ENCODE peak calls at places on chromosomes 5 and 9, in five cellular contexts. One of them, this sample, is unnamed.

GRCh38 chr9:20066120-20066519 is 277.3 kb upstream of the SLC24A2 start:
- DNase-seq in SK-N-SH: no peak
- DNase-seq in GM12878: no peak
- DNase-seq in K562: no peak
- DNase-seq in H1: no peak
- DNase-seq in this sample: no peak

GRCh38 chr9:14515564-14516198 is 177.6 kb downstream of the ZDHHC21 start:
- DNase-seq in SK-N-SH: peak; percentile 42
- DNase-seq in GM12878: no peak
- DNase-seq in K562: peak; percentile 68
- DNase-seq in H1: peak; percentile 73
- DNase-seq in this sample: no peak

GRCh38 chr5:179191506-179192184 is 131.5 kb downstream of the ZNF354C start:
- DNase-seq in SK-N-SH: peak; percentile 55
- DNase-seq in GM12878: no peak
- DNase-seq in K562: no peak
- DNase-seq in H1: no peak
- DNase-seq in this sample: no peak

GRCh38 chr9:27865031-27865438 is 291.8 kb upstream of the C9orf72 start:
- DNase-seq in SK-N-SH: no peak
- DNase-seq in GM12878: no peak
- DNase-seq in K562: no peak
- DNase-seq in H1: no peak
- DNase-seq in this sample: no peak

GRCh38 chr9:125461501-125462190 is 200.0 kb downstream of the GAPVD1 start:
- DNase-seq in SK-N-SH: no peak
- DNase-seq in GM12878: no peak
- DNase-seq in K562: no peak
- DNase-seq in H1: no peak
- DNase-seq in this sample: no peak

GRCh38 chr5:133882801-133883200 is 85.6 kb downstream of the C5orf15 start:
- DNase-seq in SK-N-SH: no peak
- DNase-seq in GM12878: no peak
- DNase-seq in K562: no peak
- DNase-seq in H1: no peak
- DNase-seq in this sample: no peak

GRCh38 chr5:7412369-7412768 is 16.4 kb downstream of the ADCY2 start:
- DNase-seq in SK-N-SH: no peak
- DNase-seq in GM12878: no peak
- DNase-seq in K562: no peak
- DNase-seq in H1: no peak
- DNase-seq in this sample: no peak

GRCh38 chr5:137142371-137143243 is 356.5 kb downstream of the SPOCK1 start:
- DNase-seq in SK-N-SH: no peak
- DNase-seq in GM12878: peak; percentile 21
- DNase-seq in K562: no peak
- DNase-seq in H1: no peak
- DNase-seq in this sample: no peak

GRCh38 chr9:119763260-119763659 is 394.0 kb upstream of the BRINP1 start:
- DNase-seq in SK-N-SH: peak; percentile 9
- DNase-seq in GM12878: no peak
- DNase-seq in K562: no peak
- DNase-seq in H1: no peak
- DNase-seq in this sample: no peak

GRCh38 chr9:38441347-38442085 is 17.3 kb upstream of the IGFBPL1 start:
- DNase-seq in SK-N-SH: no peak
- DNase-seq in GM12878: no peak
- DNase-seq in K562: no peak
- DNase-seq in H1: no peak
- DNase-seq in this sample: no peak

GRCh38 chr5:67619235-67619634 is 422.6 kb upstream of the CD180 start:
- DNase-seq in SK-N-SH: no peak
- DNase-seq in GM12878: no peak
- DNase-seq in K562: no peak
- DNase-seq in H1: no peak
- DNase-seq in this sample: no peak

GRCh38 chr5:156913719-156914370 is 49.2 kb downstream of the TIMD4 start:
- DNase-seq in SK-N-SH: no peak
- DNase-seq in GM12878: peak; percentile 68
- DNase-seq in K562: no peak
- DNase-seq in H1: peak; percentile 70
- DNase-seq in this sample: no peak

GRCh38 chr5:95530441-95530840 is 24.3 kb downstream of the SKIC3 start:
- DNase-seq in SK-N-SH: no peak
- DNase-seq in GM12878: no peak
- DNase-seq in K562: no peak
- DNase-seq in H1: no peak
- DNase-seq in this sample: no peak

GRCh38 chr5:8984386-8984785 is 561.5 kb downstream of the SEMA5A start:
- DNase-seq in SK-N-SH: no peak
- DNase-seq in GM12878: no peak
- DNase-seq in K562: no peak
- DNase-seq in H1: no peak
- DNase-seq in this sample: no peak

GRCh38 chr5:145856285-145856818 is 16.5 kb downstream of the GRXCR2 start:
- DNase-seq in SK-N-SH: no peak
- DNase-seq in GM12878: no peak
- DNase-seq in K562: no peak
- DNase-seq in H1: peak; percentile 81
- DNase-seq in this sample: peak; percentile 30

GRCh38 chr5:65809817-65810531 is 88.0 kb downstream of the NLN start:
- DNase-seq in SK-N-SH: peak; percentile 50
- DNase-seq in GM12878: no peak
- DNase-seq in K562: peak; percentile 42
- DNase-seq in H1: no peak
- DNase-seq in this sample: no peak

GRCh38 chr9:94147776-94148175 is 63.5 kb downstream of the PTPDC1 start:
- DNase-seq in SK-N-SH: no peak
- DNase-seq in GM12878: no peak
- DNase-seq in K562: no peak
- DNase-seq in H1: no peak
- DNase-seq in this sample: no peak

GRCh38 chr9:99365233-99365980 is 143.3 kb downstream of the SEC61B start:
- DNase-seq in SK-N-SH: no peak
- DNase-seq in GM12878: no peak
- DNase-seq in K562: no peak
- DNase-seq in H1: no peak
- DNase-seq in this sample: no peak

GRCh38 chr5:56962286-56962685 is 10.4 kb upstream of the MIER3 start:
- DNase-seq in SK-N-SH: peak; percentile 39
- DNase-seq in GM12878: no peak
- DNase-seq in K562: no peak
- DNase-seq in H1: no peak
- DNase-seq in this sample: peak; percentile 66

GRCh38 chr5:168430303-168430702 is 56.0 kb upstream of the RARS1 start:
- DNase-seq in SK-N-SH: no peak
- DNase-seq in GM12878: no peak
- DNase-seq in K562: no peak
- DNase-seq in H1: no peak
- DNase-seq in this sample: no peak

GRCh38 chr9:38362912-38363588 is 29.5 kb upstream of the ALDH1B1 start:
- DNase-seq in SK-N-SH: peak; percentile 70
- DNase-seq in GM12878: peak; percentile 35
- DNase-seq in K562: peak; percentile 62
- DNase-seq in H1: no peak
- DNase-seq in this sample: peak; percentile 49

GRCh38 chr5:15620501-15620900 is 120.5 kb downstream of the FBXL7 start:
- DNase-seq in SK-N-SH: no peak
- DNase-seq in GM12878: no peak
- DNase-seq in K562: no peak
- DNase-seq in H1: no peak
- DNase-seq in this sample: no peak

GRCh38 chr5:180339583-180340183 is 13.5 kb downstream of the GFPT2 start:
- DNase-seq in SK-N-SH: no peak
- DNase-seq in GM12878: no peak
- DNase-seq in K562: no peak
- DNase-seq in H1: no peak
- DNase-seq in this sample: no peak

GRCh38 chr5:137032929-137033328 is 466.2 kb downstream of the SPOCK1 start:
- DNase-seq in SK-N-SH: no peak
- DNase-seq in GM12878: no peak
- DNase-seq in K562: no peak
- DNase-seq in H1: no peak
- DNase-seq in this sample: no peak

GRCh38 chr9:88983865-88984542 is 7.3 kb upstream of the S1PR3 start:
- DNase-seq in SK-N-SH: no peak
- DNase-seq in GM12878: no peak
- DNase-seq in K562: no peak
- DNase-seq in H1: no peak
- DNase-seq in this sample: no peak

GRCh38 chr9:136118367-136119258 is at the start of gene TMEM250:
- DNase-seq in SK-N-SH: peak; percentile 99
- DNase-seq in GM12878: peak; percentile 92
- DNase-seq in K562: peak; percentile 98
- DNase-seq in H1: peak; percentile 94
- DNase-seq in this sample: peak; percentile 92
- TF ChIP-seq EP300 in SK-N-SH: no peak
- TF ChIP-seq EP300 in GM12878: peak; percentile 54
- TF ChIP-seq EP300 in K562: no peak
- TF ChIP-seq EP300 in H1: no peak
- TF ChIP-seq EP300 in this sample: peak; percentile 22

GRCh38 chr5:149299451-149300054 is 27.9 kb downstream of the AFAP1L1 start:
- DNase-seq in SK-N-SH: no peak
- DNase-seq in GM12878: no peak
- DNase-seq in K562: no peak
- DNase-seq in H1: no peak
- DNase-seq in this sample: peak; percentile 59
- TF ChIP-seq JUND in SK-N-SH: no peak
- TF ChIP-seq JUND in GM12878: no peak
- TF ChIP-seq JUND in K562: no peak
- TF ChIP-seq JUND in H1: no peak
- TF ChIP-seq JUND in this sample: no peak

GRCh38 chr5:135951807-135952206 is 3.0 kb downstream of the LECT2 start:
- DNase-seq in SK-N-SH: no peak
- DNase-seq in GM12878: no peak
- DNase-seq in K562: no peak
- DNase-seq in H1: no peak
- DNase-seq in this sample: no peak
- TF ChIP-seq EP300 in SK-N-SH: no peak
- TF ChIP-seq EP300 in GM12878: no peak
- TF ChIP-seq EP300 in K562: no peak
- TF ChIP-seq EP300 in H1: no peak
- TF ChIP-seq EP300 in this sample: no peak

DNA sequence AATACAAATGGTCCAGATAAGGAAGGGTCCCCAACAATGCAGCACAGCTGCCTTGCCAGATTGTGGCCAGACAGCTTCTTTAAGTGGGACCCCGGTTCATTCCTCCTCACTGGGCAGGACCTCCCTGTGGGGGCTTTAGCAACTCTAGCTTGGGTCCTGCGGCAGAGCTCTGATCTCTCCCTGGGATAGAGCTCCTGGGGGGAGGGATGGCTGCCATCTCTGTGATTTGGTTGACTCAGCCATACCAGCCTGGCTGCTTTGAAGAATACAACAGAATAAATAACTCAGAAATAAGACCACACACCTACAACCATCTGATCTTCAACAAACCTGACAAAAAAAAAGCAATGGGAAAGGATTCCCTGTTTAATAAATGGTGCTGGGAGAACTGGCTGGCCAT is 22.7 kb upstream of the ROR2 start:
- DNase-seq in SK-N-SH: no peak
- DNase-seq in GM12878: no peak
- DNase-seq in K562: no peak
- DNase-seq in H1: no peak
- DNase-seq in this sample: no peak
- TF ChIP-seq JUND in SK-N-SH: no peak
- TF ChIP-seq JUND in GM12878: no peak
- TF ChIP-seq JUND in K562: no peak
- TF ChIP-seq JUND in H1: no peak
- TF ChIP-seq JUND in this sample: no peak

GRCh38 chr5:172867761-172868435 is 33.8 kb downstream of the ERGIC1 start:
- DNase-seq in SK-N-SH: no peak
- DNase-seq in GM12878: no peak
- DNase-seq in K562: no peak
- DNase-seq in H1: no peak
- DNase-seq in this sample: no peak

GRCh38 chr5:172868436-172868923 is 34.4 kb downstream of the ERGIC1 start:
- DNase-seq in SK-N-SH: no peak
- DNase-seq in GM12878: no peak
- DNase-seq in K562: peak; percentile 51
- DNase-seq in H1: no peak
- DNase-seq in this sample: peak; percentile 89

GRCh38 chr5:172870261-172870806 is 36.3 kb downstream of the ERGIC1 start:
- DNase-seq in SK-N-SH: no peak
- DNase-seq in GM12878: no peak
- DNase-seq in K562: no peak
- DNase-seq in H1: no peak
- DNase-seq in this sample: no peak

GRCh38 chr5:172869734-172870133 is 35.7 kb downstream of the ERGIC1 start:
- DNase-seq in SK-N-SH: no peak
- DNase-seq in GM12878: no peak
- DNase-seq in K562: no peak
- DNase-seq in H1: no peak
- DNase-seq in this sample: no peak

GRCh38 chr5:172868924-172869565 is 35.0 kb downstream of the ERGIC1 start:
- DNase-seq in SK-N-SH: peak; percentile 39
- DNase-seq in GM12878: no peak
- DNase-seq in K562: peak; percentile 44
- DNase-seq in H1: no peak
- DNase-seq in this sample: peak; percentile 64
- TF ChIP-seq EP300 in SK-N-SH: peak; percentile 78
- TF ChIP-seq EP300 in GM12878: no peak
- TF ChIP-seq EP300 in K562: no peak
- TF ChIP-seq EP300 in H1: no peak
- TF ChIP-seq EP300 in this sample: no peak

GRCh38 chr9:108087781-108088180 is 598.2 kb upstream of the KLF4 start:
- DNase-seq in SK-N-SH: no peak
- DNase-seq in GM12878: no peak
- DNase-seq in K562: no peak
- DNase-seq in H1: no peak
- DNase-seq in this sample: no peak
- TF ChIP-seq JUND in SK-N-SH: no peak
- TF ChIP-seq JUND in GM12878: no peak
- TF ChIP-seq JUND in K562: no peak
- TF ChIP-seq JUND in H1: no peak
- TF ChIP-seq JUND in this sample: no peak

GRCh38 chr5:89972901-89973300 is 436.7 kb downstream of the CETN3 start:
- DNase-seq in SK-N-SH: no peak
- DNase-seq in GM12878: no peak
- DNase-seq in K562: no peak
- DNase-seq in H1: no peak
- DNase-seq in this sample: no peak
- TF ChIP-seq EP300 in SK-N-SH: no peak
- TF ChIP-seq EP300 in GM12878: no peak
- TF ChIP-seq EP300 in K562: no peak
- TF ChIP-seq EP300 in H1: no peak
- TF ChIP-seq EP300 in this sample: no peak

GRCh38 chr5:86500947-86501346 is 116.8 kb upstream of the COX7C start:
- DNase-seq in SK-N-SH: no peak
- DNase-seq in GM12878: no peak
- DNase-seq in K562: peak; percentile 14
- DNase-seq in H1: no peak
- DNase-seq in this sample: no peak
- TF ChIP-seq JUND in SK-N-SH: no peak
- TF ChIP-seq JUND in GM12878: no peak
- TF ChIP-seq JUND in K562: no peak
- TF ChIP-seq JUND in H1: no peak
- TF ChIP-seq JUND in this sample: no peak

GRCh38 chr5:154754460-154755360 is 467 bp upstream of the LARP1 start:
- DNase-seq in SK-N-SH: peak; percentile 99
- DNase-seq in GM12878: peak; percentile 93
- DNase-seq in K562: peak; percentile 99
- DNase-seq in H1: peak; percentile 99
- DNase-seq in this sample: peak; percentile 96
- TF ChIP-seq EP300 in SK-N-SH: no peak
- TF ChIP-seq EP300 in GM12878: peak; percentile 29
- TF ChIP-seq EP300 in K562: peak; percentile 62
- TF ChIP-seq EP300 in H1: no peak
- TF ChIP-seq EP300 in this sample: peak; percentile 43